ENCODE peak calls at places on chromosomes 6 and 20, in seven cellular contexts. X is neuronal stem cell, F is H9, U is IMR-90, Q is mesenchymal stem cell, W is trophoblast cell, M is H1. Z is an unnamed sample.

GRCh38 chr6:170363255-170363654 is 56.7 kb downstream of the FAM120B start:
- DNase-seq in X (no peak), F (no peak), U (no peak), Q (no peak), W (no peak), M (no peak), Z (no peak)

GRCh38 chr6:68343901-68344300 is 291.2 kb upstream of the ADGRB3 start:
- DNase-seq in X (peak; percentile 41), F (peak; percentile 63), U (peak; percentile 0), Q (peak; percentile 45), W (peak; percentile 35), M (peak; percentile 58), Z (peak; percentile 88)

GRCh38 chr6:25028346-25028745 is 92.6 kb upstream of the RIPOR2 start:
- DNase-seq in X (no peak), F (no peak), U (no peak), Q (no peak), W (no peak), M (no peak), Z (no peak)

GRCh38 chr6:105014448-105014847 is 57.5 kb downstream of the LIN28B start:
- DNase-seq in X (no peak), F (peak; percentile 54), U (no peak), Q (no peak), W (no peak), M (no peak), Z (no peak)

GRCh38 chr20:63100401-63100925 is 93.7 kb upstream of the BHLHE23 start:
- DNase-seq in X (no peak), F (peak; percentile 24), U (no peak), Q (no peak), W (no peak), M (peak; percentile 39), Z (no peak)

GRCh38 chr6:137799950-137800568 is 67.0 kb upstream of the TNFAIP3 start:
- DNase-seq in X (no peak), F (peak; percentile 39), U (peak; percentile 67), Q (peak; percentile 56), W (peak; percentile 81), M (no peak), Z (peak; percentile 68)

GRCh38 chr6:157961829-157962228 is 19.8 kb upstream of the SYNJ2 start:
- DNase-seq in X (no peak), F (no peak), U (no peak), Q (no peak), W (no peak), M (no peak), Z (no peak)

GRCh38 chr20:61582196-61582923 is 330.3 kb downstream of the CDH4 start:
- DNase-seq in X (no peak), F (no peak), U (no peak), Q (no peak), W (no peak), M (no peak), Z (no peak)

GRCh38 chr20:10893331-10893730 is 219.5 kb upstream of the JAG1 start:
- DNase-seq in X (no peak), F (no peak), U (no peak), Q (no peak), W (no peak), M (no peak), Z (peak; percentile 3)

GRCh38 chr6:30963641-30964040 is 19.9 kb upstream of the MUC21 start:
- DNase-seq in X (no peak), F (no peak), U (peak; percentile 47), Q (no peak), W (no peak), M (no peak), Z (no peak)

GRCh38 chr6:96276326-96276725 is 245.3 kb upstream of the UFL1 start:
- DNase-seq in X (no peak), F (no peak), U (no peak), Q (no peak), W (no peak), M (no peak), Z (no peak)

GRCh38 chr20:41889125-41889870 is 271.1 kb upstream of the CHD6 start:
- DNase-seq in X (no peak), F (peak; percentile 37), U (no peak), Q (no peak), W (no peak), M (no peak), Z (peak; percentile 38)

GRCh38 chr20:31720486-31721407 is 1.9 kb downstream of the BCL2L1 start:
- DNase-seq in X (no peak), F (no peak), U (no peak), Q (no peak), W (no peak), M (no peak), Z (peak; percentile 37)

GRCh38 chr20:62010551-62011402 is 54.9 kb downstream of the TAF4 start:
- DNase-seq in X (peak; percentile 48), F (peak; percentile 61), U (peak; percentile 55), Q (peak; percentile 67), W (peak; percentile 76), M (peak; percentile 70), Z (peak; percentile 64)

GRCh38 chr6:170192905-170193304 is 98.0 kb downstream of the DLL1 start:
- DNase-seq in X (no peak), F (no peak), U (no peak), Q (no peak), W (no peak), M (no peak), Z (no peak)

GRCh38 chr6:39433630-39434029 is 111.1 kb upstream of the KCNK16 start:
- DNase-seq in X (no peak), F (no peak), U (no peak), Q (no peak), W (no peak), M (peak; percentile 35), Z (no peak)

GRCh38 chr6:499617-500016 is 108.1 kb downstream of the IRF4 start:
- DNase-seq in X (no peak), F (no peak), U (no peak), Q (peak; percentile 11), W (no peak), M (no peak), Z (no peak)

GRCh38 chr20:58720890-58721289 is 28.3 kb downstream of the NPEPL1 start:
- DNase-seq in X (no peak), F (no peak), U (no peak), Q (no peak), W (no peak), M (no peak), Z (no peak)

GRCh38 chr6:138382498-138383265 is 5.0 kb downstream of the SMIM28 start:
- DNase-seq in X (no peak), F (peak; percentile 71), U (no peak), Q (no peak), W (peak; percentile 64), M (peak; percentile 60), Z (peak; percentile 71)

GRCh38 chr6:111207141-111207858 is 120.0 kb downstream of the SLC16A10 start:
- DNase-seq in X (no peak), F (no peak), U (peak; percentile 6), Q (peak; percentile 12), W (peak; percentile 71), M (no peak), Z (peak; percentile 76)

GRCh38 chr20:20812141-20812540 is 99.7 kb upstream of the RALGAPA2 start:
- DNase-seq in X (no peak), F (no peak), U (no peak), Q (no peak), W (no peak), M (no peak), Z (no peak)

GRCh38 chr20:42082611-42083010 is 464.4 kb upstream of the CHD6 start:
- DNase-seq in X (no peak), F (no peak), U (peak; percentile 0), Q (no peak), W (no peak), M (no peak), Z (no peak)

DNA sequence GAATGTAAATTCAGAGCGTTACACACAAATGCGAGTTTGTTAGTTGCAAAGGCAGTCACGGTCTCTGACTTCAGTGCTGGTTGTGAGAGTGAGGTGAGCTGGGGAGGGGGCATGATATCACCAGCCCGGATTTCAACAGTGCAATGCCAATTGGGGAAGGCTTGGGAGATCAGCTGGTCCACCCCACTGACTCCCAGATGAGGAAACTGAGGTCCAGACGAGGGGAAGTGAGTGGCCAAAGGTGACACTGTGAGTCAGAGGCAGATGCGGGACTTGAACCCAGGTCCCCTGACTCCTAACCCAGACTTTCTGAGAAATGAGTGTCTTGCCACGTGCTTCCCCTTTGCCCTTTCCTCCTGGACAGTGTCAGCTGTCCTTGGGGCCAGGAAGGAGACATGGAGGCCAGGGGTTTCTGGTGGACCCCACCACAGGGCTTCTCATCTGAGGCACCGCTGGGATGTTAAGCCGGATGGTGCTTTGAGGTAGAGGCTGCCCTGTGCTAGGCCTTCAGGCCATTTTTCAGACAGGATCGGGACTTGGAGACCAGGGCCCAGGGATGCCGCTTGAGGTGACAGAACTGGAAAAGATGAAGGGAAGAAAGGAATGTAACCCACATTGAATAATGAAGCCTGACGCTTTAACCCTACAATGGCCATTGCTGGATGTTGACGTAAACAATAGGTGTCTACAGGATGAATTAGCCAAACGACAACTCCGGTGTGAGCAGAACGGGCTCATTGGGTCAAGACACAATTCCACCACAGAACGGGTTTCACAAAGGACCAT is 62.3 kb downstream of the CEBPB start:
- DNase-seq in X (no peak), F (no peak), U (no peak), Q (no peak), W (peak; percentile 60), M (no peak), Z (no peak)
- H3K9ac ChIP-seq in X (no peak overlapping the region), F (no peak overlapping the region), U (no peak overlapping the region), Q (peak overlapping the region; percentile 75), W (no peak overlapping the region), M (no peak overlapping the region), Z (no peak overlapping the region)

GRCh38 chr6:17812311-17812710 is 105.6 kb upstream of the NUP153 start:
- DNase-seq in X (no peak), F (no peak), U (no peak), Q (no peak), W (no peak), M (no peak), Z (no peak)
- H3K23ac ChIP-seq in X (no peak overlapping the region), F (no peak overlapping the region), U (no peak overlapping the region), Q (no peak overlapping the region), W (no peak overlapping the region), M (no peak overlapping the region), Z (no peak overlapping the region)

DNA sequence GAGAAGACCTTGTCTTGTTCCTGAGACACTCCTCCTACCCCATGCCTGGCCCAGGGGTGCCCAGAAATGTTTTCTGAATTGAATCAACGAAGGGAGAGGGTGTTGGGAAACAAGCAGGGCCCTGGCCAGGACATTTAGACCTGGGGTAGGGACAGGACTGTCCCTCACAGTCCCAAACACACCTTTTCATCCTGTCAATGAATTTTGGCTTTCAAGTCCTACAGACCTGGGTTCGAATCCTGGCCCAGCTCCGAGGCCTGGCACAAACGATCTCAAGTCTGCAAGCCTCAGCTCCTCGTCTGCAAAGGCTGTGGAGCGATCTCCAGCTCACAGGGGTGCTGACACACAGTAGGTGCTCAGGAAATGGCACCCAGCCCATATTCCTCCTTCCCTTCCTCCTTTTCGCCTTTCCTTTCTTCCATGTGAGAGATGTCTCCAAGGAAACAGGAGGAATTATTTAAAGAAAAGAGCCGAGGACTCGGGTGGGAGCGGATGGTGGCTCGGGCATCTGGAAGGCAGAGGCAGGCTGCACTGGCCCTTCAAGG is 7.3 kb upstream of the DLGAP4 start:
- DNase-seq in X (no peak), F (no peak), U (no peak), Q (no peak), W (no peak), M (no peak), Z (no peak)
- H2BK120ac ChIP-seq in X (no peak overlapping the region), F (no peak overlapping the region), U (no peak overlapping the region), Q (no peak overlapping the region), W (no peak overlapping the region), M (no peak overlapping the region), Z (no peak overlapping the region)

DNA sequence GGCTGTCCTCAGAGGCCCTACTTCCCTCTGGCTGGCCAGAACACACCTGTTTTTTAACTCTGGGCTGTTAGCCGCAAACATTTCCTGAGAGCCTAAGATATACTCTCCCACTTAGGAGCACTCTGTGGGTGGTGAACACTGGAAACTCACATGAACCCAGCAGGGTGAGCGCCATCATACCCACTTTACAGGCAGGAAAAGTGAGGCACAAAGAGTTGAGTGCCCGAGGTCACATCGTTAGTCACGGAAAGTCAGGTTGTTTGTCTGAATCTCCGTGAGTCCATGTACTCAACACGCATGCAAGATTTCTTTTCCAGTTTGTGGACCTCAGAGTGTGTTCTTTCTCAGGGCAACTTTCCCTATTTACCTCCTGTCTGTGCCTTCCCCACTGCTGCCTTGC is 1.9 kb downstream of the BAK1 start:
- DNase-seq in X (no peak), F (no peak), U (no peak), Q (no peak), W (no peak), M (no peak), Z (no peak)
- H3K9ac ChIP-seq in X (no peak overlapping the region), F (no peak overlapping the region), U (no peak overlapping the region), Q (peak overlapping the region; percentile 91), W (no peak overlapping the region), M (no peak overlapping the region), Z (no peak overlapping the region)

Z was measured in mesendoderm.